ENCODE peak calls at places on chromosomes 1 and 21, in eight cellular contexts. One of them, this sample, is unnamed.
A peak's percentile ranks its signal among the peaks of the same experiment; 100 is the strongest.

GRCh38 chr1:109762821-109763645 is 690 bp downstream of the EPS8L3 start:
- DNase-seq in activated CD4-positive, alpha-beta T cell treated with anti-CD3 and anti-CD28 coated beads, Interleukin-2, amount 50 U/mL, for 1 hour: no peak
- DNase-seq in activated T-cell treated with anti-CD3 and anti-CD28 coated beads, Interleukin-2, amount 50 U/mL, for 24 hours: peak; percentile 11
- DNase-seq in GM12865: no peak
- DNase-seq in activated T-helper 1 cell treated with anti-CD3 and anti-CD28 coated beads, Interleukin-12 subunit alpha, Interleukin-12 subunit beta, Interleukin-2, Interleukin-4 antibody, amounts not matched to agents 30 ng/mL and 10 ng/mL and 1 ng/mL, durations not matched to agents 14 hours and 24 hours and 36 hours: no peak
- DNase-seq in breast epithelium: no peak
- DNase-seq in stimulated activated CD4-positive, alpha-beta T cell treated with anti-CD3 and anti-CD28 coated beads, Interleukin-2, amount 100 ng/mL, for 48 hours: no peak
- DNase-seq in iris pigment epithelial cell: peak; percentile 87
- DNase-seq in this sample: peak; percentile 55

GRCh38 chr1:174074757-174075156 is 52.6 kb upstream of the RC3H1 start:
- DNase-seq in activated CD4-positive, alpha-beta T cell treated with anti-CD3 and anti-CD28 coated beads, Interleukin-2, amount 50 U/mL, for 1 hour: no peak
- DNase-seq in activated T-cell treated with anti-CD3 and anti-CD28 coated beads, Interleukin-2, amount 50 U/mL, for 24 hours: no peak
- DNase-seq in GM12865: peak; percentile 18
- DNase-seq in activated T-helper 1 cell treated with anti-CD3 and anti-CD28 coated beads, Interleukin-12 subunit alpha, Interleukin-12 subunit beta, Interleukin-2, Interleukin-4 antibody, amounts not matched to agents 30 ng/mL and 10 ng/mL and 1 ng/mL, durations not matched to agents 14 hours and 24 hours and 36 hours: no peak
- DNase-seq in breast epithelium: no peak
- DNase-seq in stimulated activated CD4-positive, alpha-beta T cell treated with anti-CD3 and anti-CD28 coated beads, Interleukin-2, amount 100 ng/mL, for 48 hours: no peak
- DNase-seq in iris pigment epithelial cell: peak; percentile 42
- DNase-seq in this sample: peak; percentile 51

GRCh38 chr1:33815061-33815460 is 48.8 kb upstream of the HMGB4 start:
- DNase-seq in activated CD4-positive, alpha-beta T cell treated with anti-CD3 and anti-CD28 coated beads, Interleukin-2, amount 50 U/mL, for 1 hour: no peak
- DNase-seq in activated T-cell treated with anti-CD3 and anti-CD28 coated beads, Interleukin-2, amount 50 U/mL, for 24 hours: no peak
- DNase-seq in GM12865: no peak
- DNase-seq in activated T-helper 1 cell treated with anti-CD3 and anti-CD28 coated beads, Interleukin-12 subunit alpha, Interleukin-12 subunit beta, Interleukin-2, Interleukin-4 antibody, amounts not matched to agents 30 ng/mL and 10 ng/mL and 1 ng/mL, durations not matched to agents 14 hours and 24 hours and 36 hours: no peak
- DNase-seq in breast epithelium: no peak
- DNase-seq in stimulated activated CD4-positive, alpha-beta T cell treated with anti-CD3 and anti-CD28 coated beads, Interleukin-2, amount 100 ng/mL, for 48 hours: no peak
- DNase-seq in iris pigment epithelial cell: peak; percentile 22
- DNase-seq in this sample: peak; percentile 45

GRCh38 chr1:108079550-108079949 is 114.6 kb upstream of the VAV3 start:
- DNase-seq in activated CD4-positive, alpha-beta T cell treated with anti-CD3 and anti-CD28 coated beads, Interleukin-2, amount 50 U/mL, for 1 hour: peak; percentile 24
- DNase-seq in activated T-cell treated with anti-CD3 and anti-CD28 coated beads, Interleukin-2, amount 50 U/mL, for 24 hours: peak; percentile 56
- DNase-seq in GM12865: peak; percentile 32
- DNase-seq in activated T-helper 1 cell treated with anti-CD3 and anti-CD28 coated beads, Interleukin-12 subunit alpha, Interleukin-12 subunit beta, Interleukin-2, Interleukin-4 antibody, amounts not matched to agents 30 ng/mL and 10 ng/mL and 1 ng/mL, durations not matched to agents 14 hours and 24 hours and 36 hours: peak; percentile 24
- DNase-seq in breast epithelium: no peak
- DNase-seq in stimulated activated CD4-positive, alpha-beta T cell treated with anti-CD3 and anti-CD28 coated beads, Interleukin-2, amount 100 ng/mL, for 48 hours: no peak
- DNase-seq in iris pigment epithelial cell: no peak
- DNase-seq in this sample: no peak

GRCh38 chr1:155947292-155947691 is 5.9 kb downstream of the RXFP4 start:
- DNase-seq in activated CD4-positive, alpha-beta T cell treated with anti-CD3 and anti-CD28 coated beads, Interleukin-2, amount 50 U/mL, for 1 hour: no peak
- DNase-seq in activated T-cell treated with anti-CD3 and anti-CD28 coated beads, Interleukin-2, amount 50 U/mL, for 24 hours: no peak
- DNase-seq in GM12865: no peak
- DNase-seq in activated T-helper 1 cell treated with anti-CD3 and anti-CD28 coated beads, Interleukin-12 subunit alpha, Interleukin-12 subunit beta, Interleukin-2, Interleukin-4 antibody, amounts not matched to agents 30 ng/mL and 10 ng/mL and 1 ng/mL, durations not matched to agents 14 hours and 24 hours and 36 hours: no peak
- DNase-seq in breast epithelium: no peak
- DNase-seq in stimulated activated CD4-positive, alpha-beta T cell treated with anti-CD3 and anti-CD28 coated beads, Interleukin-2, amount 100 ng/mL, for 48 hours: no peak
- DNase-seq in iris pigment epithelial cell: no peak
- DNase-seq in this sample: no peak

GRCh38 chr1:59310527-59310926 is 13.6 kb downstream of the FGGY start:
- DNase-seq in activated CD4-positive, alpha-beta T cell treated with anti-CD3 and anti-CD28 coated beads, Interleukin-2, amount 50 U/mL, for 1 hour: no peak
- DNase-seq in activated T-cell treated with anti-CD3 and anti-CD28 coated beads, Interleukin-2, amount 50 U/mL, for 24 hours: no peak
- DNase-seq in GM12865: no peak
- DNase-seq in activated T-helper 1 cell treated with anti-CD3 and anti-CD28 coated beads, Interleukin-12 subunit alpha, Interleukin-12 subunit beta, Interleukin-2, Interleukin-4 antibody, amounts not matched to agents 30 ng/mL and 10 ng/mL and 1 ng/mL, durations not matched to agents 14 hours and 24 hours and 36 hours: no peak
- DNase-seq in breast epithelium: no peak
- DNase-seq in stimulated activated CD4-positive, alpha-beta T cell treated with anti-CD3 and anti-CD28 coated beads, Interleukin-2, amount 100 ng/mL, for 48 hours: no peak
- DNase-seq in iris pigment epithelial cell: no peak
- DNase-seq in this sample: no peak

GRCh38 chr1:2044510-2045319 is 5.5 kb upstream of the PRKCZ start:
- DNase-seq in activated CD4-positive, alpha-beta T cell treated with anti-CD3 and anti-CD28 coated beads, Interleukin-2, amount 50 U/mL, for 1 hour: peak; percentile 74
- DNase-seq in activated T-cell treated with anti-CD3 and anti-CD28 coated beads, Interleukin-2, amount 50 U/mL, for 24 hours: peak; percentile 92
- DNase-seq in GM12865: peak; percentile 19
- DNase-seq in activated T-helper 1 cell treated with anti-CD3 and anti-CD28 coated beads, Interleukin-12 subunit alpha, Interleukin-12 subunit beta, Interleukin-2, Interleukin-4 antibody, amounts not matched to agents 30 ng/mL and 10 ng/mL and 1 ng/mL, durations not matched to agents 14 hours and 24 hours and 36 hours: peak; percentile 62
- DNase-seq in breast epithelium: peak; percentile 42
- DNase-seq in stimulated activated CD4-positive, alpha-beta T cell treated with anti-CD3 and anti-CD28 coated beads, Interleukin-2, amount 100 ng/mL, for 48 hours: peak; percentile 78
- DNase-seq in iris pigment epithelial cell: peak; percentile 12
- DNase-seq in this sample: peak; percentile 8

GRCh38 chr1:174519845-174520244 is 72.1 kb downstream of the GPR52 start:
- DNase-seq in activated CD4-positive, alpha-beta T cell treated with anti-CD3 and anti-CD28 coated beads, Interleukin-2, amount 50 U/mL, for 1 hour: no peak
- DNase-seq in activated T-cell treated with anti-CD3 and anti-CD28 coated beads, Interleukin-2, amount 50 U/mL, for 24 hours: no peak
- DNase-seq in GM12865: no peak
- DNase-seq in activated T-helper 1 cell treated with anti-CD3 and anti-CD28 coated beads, Interleukin-12 subunit alpha, Interleukin-12 subunit beta, Interleukin-2, Interleukin-4 antibody, amounts not matched to agents 30 ng/mL and 10 ng/mL and 1 ng/mL, durations not matched to agents 14 hours and 24 hours and 36 hours: no peak
- DNase-seq in breast epithelium: no peak
- DNase-seq in stimulated activated CD4-positive, alpha-beta T cell treated with anti-CD3 and anti-CD28 coated beads, Interleukin-2, amount 100 ng/mL, for 48 hours: no peak
- DNase-seq in iris pigment epithelial cell: no peak
- DNase-seq in this sample: no peak

GRCh38 chr1:112743174-112744018 is 28.3 kb upstream of the PPM1J start:
- DNase-seq in activated CD4-positive, alpha-beta T cell treated with anti-CD3 and anti-CD28 coated beads, Interleukin-2, amount 50 U/mL, for 1 hour: no peak
- DNase-seq in activated T-cell treated with anti-CD3 and anti-CD28 coated beads, Interleukin-2, amount 50 U/mL, for 24 hours: no peak
- DNase-seq in GM12865: no peak
- DNase-seq in activated T-helper 1 cell treated with anti-CD3 and anti-CD28 coated beads, Interleukin-12 subunit alpha, Interleukin-12 subunit beta, Interleukin-2, Interleukin-4 antibody, amounts not matched to agents 30 ng/mL and 10 ng/mL and 1 ng/mL, durations not matched to agents 14 hours and 24 hours and 36 hours: no peak
- DNase-seq in breast epithelium: no peak
- DNase-seq in stimulated activated CD4-positive, alpha-beta T cell treated with anti-CD3 and anti-CD28 coated beads, Interleukin-2, amount 100 ng/mL, for 48 hours: no peak
- DNase-seq in iris pigment epithelial cell: peak; percentile 42
- DNase-seq in this sample: no peak

GRCh38 chr1:61055110-61055614 is 27.2 kb upstream of the NFIA start:
- DNase-seq in activated CD4-positive, alpha-beta T cell treated with anti-CD3 and anti-CD28 coated beads, Interleukin-2, amount 50 U/mL, for 1 hour: no peak
- DNase-seq in activated T-cell treated with anti-CD3 and anti-CD28 coated beads, Interleukin-2, amount 50 U/mL, for 24 hours: no peak
- DNase-seq in GM12865: no peak
- DNase-seq in activated T-helper 1 cell treated with anti-CD3 and anti-CD28 coated beads, Interleukin-12 subunit alpha, Interleukin-12 subunit beta, Interleukin-2, Interleukin-4 antibody, amounts not matched to agents 30 ng/mL and 10 ng/mL and 1 ng/mL, durations not matched to agents 14 hours and 24 hours and 36 hours: no peak
- DNase-seq in breast epithelium: no peak
- DNase-seq in stimulated activated CD4-positive, alpha-beta T cell treated with anti-CD3 and anti-CD28 coated beads, Interleukin-2, amount 100 ng/mL, for 48 hours: no peak
- DNase-seq in iris pigment epithelial cell: no peak
- DNase-seq in this sample: no peak

GRCh38 chr1:154572433-154573167 is 5.0 kb downstream of the CHRNB2 start:
- DNase-seq in activated CD4-positive, alpha-beta T cell treated with anti-CD3 and anti-CD28 coated beads, Interleukin-2, amount 50 U/mL, for 1 hour: no peak
- DNase-seq in activated T-cell treated with anti-CD3 and anti-CD28 coated beads, Interleukin-2, amount 50 U/mL, for 24 hours: no peak
- DNase-seq in GM12865: no peak
- DNase-seq in activated T-helper 1 cell treated with anti-CD3 and anti-CD28 coated beads, Interleukin-12 subunit alpha, Interleukin-12 subunit beta, Interleukin-2, Interleukin-4 antibody, amounts not matched to agents 30 ng/mL and 10 ng/mL and 1 ng/mL, durations not matched to agents 14 hours and 24 hours and 36 hours: no peak
- DNase-seq in breast epithelium: no peak
- DNase-seq in stimulated activated CD4-positive, alpha-beta T cell treated with anti-CD3 and anti-CD28 coated beads, Interleukin-2, amount 100 ng/mL, for 48 hours: no peak
- DNase-seq in iris pigment epithelial cell: no peak
- DNase-seq in this sample: no peak

GRCh38 chr1:51284487-51284954 is 45.8 kb downstream of the TTC39A start:
- DNase-seq in activated CD4-positive, alpha-beta T cell treated with anti-CD3 and anti-CD28 coated beads, Interleukin-2, amount 50 U/mL, for 1 hour: no peak
- DNase-seq in activated T-cell treated with anti-CD3 and anti-CD28 coated beads, Interleukin-2, amount 50 U/mL, for 24 hours: no peak
- DNase-seq in GM12865: peak; percentile 60
- DNase-seq in activated T-helper 1 cell treated with anti-CD3 and anti-CD28 coated beads, Interleukin-12 subunit alpha, Interleukin-12 subunit beta, Interleukin-2, Interleukin-4 antibody, amounts not matched to agents 30 ng/mL and 10 ng/mL and 1 ng/mL, durations not matched to agents 14 hours and 24 hours and 36 hours: no peak
- DNase-seq in breast epithelium: no peak
- DNase-seq in stimulated activated CD4-positive, alpha-beta T cell treated with anti-CD3 and anti-CD28 coated beads, Interleukin-2, amount 100 ng/mL, for 48 hours: no peak
- DNase-seq in iris pigment epithelial cell: peak; percentile 48
- DNase-seq in this sample: no peak

GRCh38 chr1:115098979-115099692 is 9.8 kb upstream of the TSPAN2 start:
- DNase-seq in activated CD4-positive, alpha-beta T cell treated with anti-CD3 and anti-CD28 coated beads, Interleukin-2, amount 50 U/mL, for 1 hour: peak; percentile 76
- DNase-seq in activated T-cell treated with anti-CD3 and anti-CD28 coated beads, Interleukin-2, amount 50 U/mL, for 24 hours: peak; percentile 59
- DNase-seq in GM12865: peak; percentile 75
- DNase-seq in activated T-helper 1 cell treated with anti-CD3 and anti-CD28 coated beads, Interleukin-12 subunit alpha, Interleukin-12 subunit beta, Interleukin-2, Interleukin-4 antibody, amounts not matched to agents 30 ng/mL and 10 ng/mL and 1 ng/mL, durations not matched to agents 14 hours and 24 hours and 36 hours: peak; percentile 70
- DNase-seq in breast epithelium: no peak
- DNase-seq in stimulated activated CD4-positive, alpha-beta T cell treated with anti-CD3 and anti-CD28 coated beads, Interleukin-2, amount 100 ng/mL, for 48 hours: peak; percentile 41
- DNase-seq in iris pigment epithelial cell: no peak
- DNase-seq in this sample: peak; percentile 28

GRCh38 chr1:203480525-203481084 is 5.0 kb downstream of the PRELP start:
- DNase-seq in activated CD4-positive, alpha-beta T cell treated with anti-CD3 and anti-CD28 coated beads, Interleukin-2, amount 50 U/mL, for 1 hour: peak; percentile 29
- DNase-seq in activated T-cell treated with anti-CD3 and anti-CD28 coated beads, Interleukin-2, amount 50 U/mL, for 24 hours: peak; percentile 57
- DNase-seq in GM12865: peak; percentile 36
- DNase-seq in activated T-helper 1 cell treated with anti-CD3 and anti-CD28 coated beads, Interleukin-12 subunit alpha, Interleukin-12 subunit beta, Interleukin-2, Interleukin-4 antibody, amounts not matched to agents 30 ng/mL and 10 ng/mL and 1 ng/mL, durations not matched to agents 14 hours and 24 hours and 36 hours: no peak
- DNase-seq in breast epithelium: peak; percentile 74
- DNase-seq in stimulated activated CD4-positive, alpha-beta T cell treated with anti-CD3 and anti-CD28 coated beads, Interleukin-2, amount 100 ng/mL, for 48 hours: no peak
- DNase-seq in iris pigment epithelial cell: peak; percentile 48
- DNase-seq in this sample: peak; percentile 92

GRCh38 chr1:214957330-214958137 is 125.0 kb upstream of the KCNK2 start:
- DNase-seq in activated CD4-positive, alpha-beta T cell treated with anti-CD3 and anti-CD28 coated beads, Interleukin-2, amount 50 U/mL, for 1 hour: no peak
- DNase-seq in activated T-cell treated with anti-CD3 and anti-CD28 coated beads, Interleukin-2, amount 50 U/mL, for 24 hours: no peak
- DNase-seq in GM12865: peak; percentile 3
- DNase-seq in activated T-helper 1 cell treated with anti-CD3 and anti-CD28 coated beads, Interleukin-12 subunit alpha, Interleukin-12 subunit beta, Interleukin-2, Interleukin-4 antibody, amounts not matched to agents 30 ng/mL and 10 ng/mL and 1 ng/mL, durations not matched to agents 14 hours and 24 hours and 36 hours: no peak
- DNase-seq in breast epithelium: peak; percentile 18
- DNase-seq in stimulated activated CD4-positive, alpha-beta T cell treated with anti-CD3 and anti-CD28 coated beads, Interleukin-2, amount 100 ng/mL, for 48 hours: no peak
- DNase-seq in iris pigment epithelial cell: peak; percentile 100
- DNase-seq in this sample: peak; percentile 99

GRCh38 chr21:45971487-45972352 is 9.8 kb upstream of the COL6A1 start:
- DNase-seq in activated CD4-positive, alpha-beta T cell treated with anti-CD3 and anti-CD28 coated beads, Interleukin-2, amount 50 U/mL, for 1 hour: no peak
- DNase-seq in activated T-cell treated with anti-CD3 and anti-CD28 coated beads, Interleukin-2, amount 50 U/mL, for 24 hours: peak; percentile 23
- DNase-seq in GM12865: no peak
- DNase-seq in activated T-helper 1 cell treated with anti-CD3 and anti-CD28 coated beads, Interleukin-12 subunit alpha, Interleukin-12 subunit beta, Interleukin-2, Interleukin-4 antibody, amounts not matched to agents 30 ng/mL and 10 ng/mL and 1 ng/mL, durations not matched to agents 14 hours and 24 hours and 36 hours: no peak
- DNase-seq in breast epithelium: no peak
- DNase-seq in stimulated activated CD4-positive, alpha-beta T cell treated with anti-CD3 and anti-CD28 coated beads, Interleukin-2, amount 100 ng/mL, for 48 hours: no peak
- DNase-seq in iris pigment epithelial cell: no peak
- DNase-seq in this sample: peak; percentile 79

GRCh38 chr1:28830814-28831213 is 18.8 kb downstream of the OPRD1 start:
- DNase-seq in activated CD4-positive, alpha-beta T cell treated with anti-CD3 and anti-CD28 coated beads, Interleukin-2, amount 50 U/mL, for 1 hour: no peak
- DNase-seq in activated T-cell treated with anti-CD3 and anti-CD28 coated beads, Interleukin-2, amount 50 U/mL, for 24 hours: no peak
- DNase-seq in GM12865: no peak
- DNase-seq in activated T-helper 1 cell treated with anti-CD3 and anti-CD28 coated beads, Interleukin-12 subunit alpha, Interleukin-12 subunit beta, Interleukin-2, Interleukin-4 antibody, amounts not matched to agents 30 ng/mL and 10 ng/mL and 1 ng/mL, durations not matched to agents 14 hours and 24 hours and 36 hours: no peak
- DNase-seq in breast epithelium: no peak
- DNase-seq in stimulated activated CD4-positive, alpha-beta T cell treated with anti-CD3 and anti-CD28 coated beads, Interleukin-2, amount 100 ng/mL, for 48 hours: no peak
- DNase-seq in iris pigment epithelial cell: no peak
- DNase-seq in this sample: no peak

This sample was measured in HCEC 1CT.